ENCODE peak calls at places on chromosomes 16 and 17, in ten cellular contexts. One of them, this sample, is unnamed.

GRCh38 chr17:77451894-77452852 is 311.4 kb downstream of the SEC14L1 start:
- DNase-seq in AG04450: no peak
- DNase-seq in HFFc6: peak
- DNase-seq in neural crest cell: no peak
- DNase-seq in astrocyte: peak
- DNase-seq in left lung: no peak
- DNase-seq in body of pancreas: peak
- DNase-seq in neural progenitor cell: peak
- DNase-seq in ascending aorta: no peak
- DNase-seq in GM20000: no peak
- DNase-seq in this sample: no peak

GRCh38 chr17:52233176-52233575 is 74.7 kb upstream of the CA10 start:
- DNase-seq in AG04450: no peak
- DNase-seq in HFFc6: no peak
- DNase-seq in neural crest cell: no peak
- DNase-seq in astrocyte: peak
- DNase-seq in left lung: no peak
- DNase-seq in body of pancreas: no peak
- DNase-seq in neural progenitor cell: no peak
- DNase-seq in ascending aorta: no peak
- DNase-seq in GM20000: no peak
- DNase-seq in this sample: no peak

GRCh38 chr16:73053379-73054130 is 5.6 kb upstream of the ZFHX3 start:
- DNase-seq in AG04450: no peak
- DNase-seq in HFFc6: no peak
- DNase-seq in neural crest cell: no peak
- DNase-seq in astrocyte: peak
- DNase-seq in left lung: no peak
- DNase-seq in body of pancreas: no peak
- DNase-seq in neural progenitor cell: no peak
- DNase-seq in ascending aorta: no peak
- DNase-seq in GM20000: no peak
- DNase-seq in this sample: no peak

GRCh38 chr16:725463-726187 is 618 bp downstream of the CCDC78 start:
- DNase-seq in AG04450: no peak
- DNase-seq in HFFc6: no peak
- DNase-seq in neural crest cell: no peak
- DNase-seq in astrocyte: no peak
- DNase-seq in left lung: no peak
- DNase-seq in body of pancreas: no peak
- DNase-seq in neural progenitor cell: no peak
- DNase-seq in ascending aorta: no peak
- DNase-seq in GM20000: no peak
- DNase-seq in this sample: no peak

GRCh38 chr17:1484586-1485310 is 7.7 kb downstream of the MYO1C start:
- DNase-seq in AG04450: no peak
- DNase-seq in HFFc6: peak
- DNase-seq in neural crest cell: peak
- DNase-seq in astrocyte: no peak
- DNase-seq in left lung: peak
- DNase-seq in body of pancreas: peak
- DNase-seq in neural progenitor cell: peak
- DNase-seq in ascending aorta: no peak
- DNase-seq in GM20000: peak
- DNase-seq in this sample: no peak

GRCh38 chr16:7679899-7680298 is 347.3 kb downstream of the RBFOX1 start:
- DNase-seq in AG04450: no peak
- DNase-seq in HFFc6: no peak
- DNase-seq in neural crest cell: no peak
- DNase-seq in astrocyte: no peak
- DNase-seq in left lung: no peak
- DNase-seq in body of pancreas: no peak
- DNase-seq in neural progenitor cell: no peak
- DNase-seq in ascending aorta: no peak
- DNase-seq in GM20000: no peak
- DNase-seq in this sample: no peak

GRCh38 chr17:76957600-76958464 is 89.6 kb downstream of the MGAT5B start:
- DNase-seq in AG04450: no peak
- DNase-seq in HFFc6: peak
- DNase-seq in neural crest cell: no peak
- DNase-seq in astrocyte: peak
- DNase-seq in left lung: no peak
- DNase-seq in body of pancreas: no peak
- DNase-seq in neural progenitor cell: peak
- DNase-seq in ascending aorta: no peak
- DNase-seq in GM20000: no peak
- DNase-seq in this sample: no peak

GRCh38 chr17:82230627-82231311 is 1.9 kb downstream of the SLC16A3 start:
- DNase-seq in AG04450: no peak
- DNase-seq in HFFc6: peak
- DNase-seq in neural crest cell: peak
- DNase-seq in astrocyte: peak
- DNase-seq in left lung: peak
- DNase-seq in body of pancreas: peak
- DNase-seq in neural progenitor cell: peak
- DNase-seq in ascending aorta: no peak
- DNase-seq in GM20000: peak
- DNase-seq in this sample: peak

GRCh38 chr17:68775969-68776368 is 174.8 kb upstream of the FAM20A start:
- DNase-seq in AG04450: no peak
- DNase-seq in HFFc6: no peak
- DNase-seq in neural crest cell: no peak
- DNase-seq in astrocyte: no peak
- DNase-seq in left lung: no peak
- DNase-seq in body of pancreas: no peak
- DNase-seq in neural progenitor cell: no peak
- DNase-seq in ascending aorta: no peak
- DNase-seq in GM20000: no peak
- DNase-seq in this sample: no peak

GRCh38 chr17:68768804-68769203 is 167.6 kb upstream of the FAM20A start:
- DNase-seq in AG04450: no peak
- DNase-seq in HFFc6: no peak
- DNase-seq in neural crest cell: no peak
- DNase-seq in astrocyte: no peak
- DNase-seq in left lung: no peak
- DNase-seq in body of pancreas: no peak
- DNase-seq in neural progenitor cell: no peak
- DNase-seq in ascending aorta: no peak
- DNase-seq in GM20000: no peak
- DNase-seq in this sample: no peak

GRCh38 chr17:68775338-68775737 is 174.2 kb upstream of the FAM20A start:
- DNase-seq in AG04450: no peak
- DNase-seq in HFFc6: peak
- DNase-seq in neural crest cell: no peak
- DNase-seq in astrocyte: no peak
- DNase-seq in left lung: no peak
- DNase-seq in body of pancreas: no peak
- DNase-seq in neural progenitor cell: no peak
- DNase-seq in ascending aorta: no peak
- DNase-seq in GM20000: no peak
- DNase-seq in this sample: no peak

GRCh38 chr17:68776451-68776850 is 175.3 kb upstream of the FAM20A start:
- DNase-seq in AG04450: no peak
- DNase-seq in HFFc6: no peak
- DNase-seq in neural crest cell: no peak
- DNase-seq in astrocyte: no peak
- DNase-seq in left lung: no peak
- DNase-seq in body of pancreas: no peak
- DNase-seq in neural progenitor cell: no peak
- DNase-seq in ascending aorta: no peak
- DNase-seq in GM20000: no peak
- DNase-seq in this sample: no peak

GRCh38 chr17:68771867-68772515 is 170.8 kb upstream of the FAM20A start:
- DNase-seq in AG04450: peak
- DNase-seq in HFFc6: peak
- DNase-seq in neural crest cell: no peak
- DNase-seq in astrocyte: peak
- DNase-seq in left lung: no peak
- DNase-seq in body of pancreas: peak
- DNase-seq in neural progenitor cell: peak
- DNase-seq in ascending aorta: no peak
- DNase-seq in GM20000: peak
- DNase-seq in this sample: no peak
- TF ChIP-seq CTCF in AG04450: peak
- TF ChIP-seq CTCF in HFFc6: peak
- TF ChIP-seq CTCF in neural crest cell: peak
- TF ChIP-seq CTCF in astrocyte: peak
- TF ChIP-seq CTCF in left lung: peak
- TF ChIP-seq CTCF in body of pancreas: peak
- TF ChIP-seq CTCF in neural progenitor cell: peak
- TF ChIP-seq CTCF in ascending aorta: peak
- TF ChIP-seq CTCF in GM20000: peak
- TF ChIP-seq CTCF in this sample: peak

GRCh38 chr17:56478836-56479447 is 114.6 kb upstream of the NOG start:
- DNase-seq in AG04450: no peak
- DNase-seq in HFFc6: peak
- DNase-seq in neural crest cell: no peak
- DNase-seq in astrocyte: peak
- DNase-seq in left lung: no peak
- DNase-seq in body of pancreas: peak
- DNase-seq in neural progenitor cell: peak
- DNase-seq in ascending aorta: no peak
- DNase-seq in GM20000: peak
- DNase-seq in this sample: no peak
- TF ChIP-seq CTCF in AG04450: peak
- TF ChIP-seq CTCF in HFFc6: peak
- TF ChIP-seq CTCF in neural crest cell: peak
- TF ChIP-seq CTCF in astrocyte: peak
- TF ChIP-seq CTCF in left lung: peak
- TF ChIP-seq CTCF in body of pancreas: peak
- TF ChIP-seq CTCF in neural progenitor cell: peak
- TF ChIP-seq CTCF in ascending aorta: peak
- TF ChIP-seq CTCF in GM20000: peak
- TF ChIP-seq CTCF in this sample: peak

GRCh38 chr16:82865412-82865811 is 238.6 kb downstream of the CDH13 start:
- DNase-seq in AG04450: no peak
- DNase-seq in HFFc6: no peak
- DNase-seq in neural crest cell: no peak
- DNase-seq in astrocyte: no peak
- DNase-seq in left lung: no peak
- DNase-seq in body of pancreas: no peak
- DNase-seq in neural progenitor cell: no peak
- DNase-seq in ascending aorta: no peak
- DNase-seq in GM20000: no peak
- DNase-seq in this sample: no peak
- TF ChIP-seq CTCF in AG04450: no peak
- TF ChIP-seq CTCF in HFFc6: no peak
- TF ChIP-seq CTCF in neural crest cell: no peak
- TF ChIP-seq CTCF in astrocyte: no peak
- TF ChIP-seq CTCF in left lung: no peak
- TF ChIP-seq CTCF in body of pancreas: no peak
- TF ChIP-seq CTCF in neural progenitor cell: no peak
- TF ChIP-seq CTCF in ascending aorta: no peak
- TF ChIP-seq CTCF in GM20000: no peak
- TF ChIP-seq CTCF in this sample: no peak

GRCh38 chr17:68600123-68600880 is 865 bp downstream of the FAM20A start:
- DNase-seq in AG04450: no peak
- DNase-seq in HFFc6: no peak
- DNase-seq in neural crest cell: peak
- DNase-seq in astrocyte: no peak
- DNase-seq in left lung: peak
- DNase-seq in body of pancreas: peak
- DNase-seq in neural progenitor cell: peak
- DNase-seq in ascending aorta: no peak
- DNase-seq in GM20000: peak
- DNase-seq in this sample: peak
- TF ChIP-seq CTCF in AG04450: peak
- TF ChIP-seq CTCF in HFFc6: no peak
- TF ChIP-seq CTCF in neural crest cell: no peak
- TF ChIP-seq CTCF in astrocyte: no peak
- TF ChIP-seq CTCF in left lung: peak
- TF ChIP-seq CTCF in body of pancreas: peak
- TF ChIP-seq CTCF in neural progenitor cell: peak
- TF ChIP-seq CTCF in ascending aorta: no peak
- TF ChIP-seq CTCF in GM20000: no peak
- TF ChIP-seq CTCF in this sample: no peak

GRCh38 chr17:41666336-41666680 is 22.4 kb upstream of the EIF1 start:
- DNase-seq in AG04450: peak
- DNase-seq in HFFc6: no peak
- DNase-seq in neural crest cell: no peak
- DNase-seq in astrocyte: peak
- DNase-seq in left lung: peak
- DNase-seq in body of pancreas: peak
- DNase-seq in neural progenitor cell: peak
- DNase-seq in ascending aorta: no peak
- DNase-seq in GM20000: peak
- DNase-seq in this sample: no peak

GRCh38 chr17:41665566-41666335 is 22.9 kb upstream of the EIF1 start:
- DNase-seq in AG04450: peak
- DNase-seq in HFFc6: peak
- DNase-seq in neural crest cell: peak
- DNase-seq in astrocyte: peak
- DNase-seq in left lung: peak
- DNase-seq in body of pancreas: peak
- DNase-seq in neural progenitor cell: peak
- DNase-seq in ascending aorta: peak
- DNase-seq in GM20000: peak
- DNase-seq in this sample: peak

GRCh38 chr17:41667280-41668008 is 21.2 kb upstream of the EIF1 start:
- DNase-seq in AG04450: no peak
- DNase-seq in HFFc6: no peak
- DNase-seq in neural crest cell: no peak
- DNase-seq in astrocyte: no peak
- DNase-seq in left lung: no peak
- DNase-seq in body of pancreas: no peak
- DNase-seq in neural progenitor cell: no peak
- DNase-seq in ascending aorta: no peak
- DNase-seq in GM20000: no peak
- DNase-seq in this sample: no peak

GRCh38 chr17:41664587-41665565 is 23.8 kb upstream of the EIF1 start:
- DNase-seq in AG04450: no peak
- DNase-seq in HFFc6: no peak
- DNase-seq in neural crest cell: no peak
- DNase-seq in astrocyte: no peak
- DNase-seq in left lung: no peak
- DNase-seq in body of pancreas: no peak
- DNase-seq in neural progenitor cell: no peak
- DNase-seq in ascending aorta: no peak
- DNase-seq in GM20000: peak
- DNase-seq in this sample: no peak

GRCh38 chr17:41666708-41667279 is 21.9 kb upstream of the EIF1 start:
- DNase-seq in AG04450: no peak
- DNase-seq in HFFc6: peak
- DNase-seq in neural crest cell: peak
- DNase-seq in astrocyte: no peak
- DNase-seq in left lung: peak
- DNase-seq in body of pancreas: peak
- DNase-seq in neural progenitor cell: peak
- DNase-seq in ascending aorta: no peak
- DNase-seq in GM20000: peak
- DNase-seq in this sample: peak
- TF ChIP-seq CTCF in AG04450: peak
- TF ChIP-seq CTCF in HFFc6: peak
- TF ChIP-seq CTCF in neural crest cell: peak
- TF ChIP-seq CTCF in astrocyte: peak
- TF ChIP-seq CTCF in left lung: peak
- TF ChIP-seq CTCF in body of pancreas: peak
- TF ChIP-seq CTCF in neural progenitor cell: peak
- TF ChIP-seq CTCF in ascending aorta: peak
- TF ChIP-seq CTCF in GM20000: peak
- TF ChIP-seq CTCF in this sample: peak

This sample was measured in CD14-positive monocyte.